ENCODE peak calls at places on chromosomes 5 and 9, in seven cellular contexts. N is GM23338, P is coronary artery, Q is HCT116, S is PC-9, W is tibial nerve, T is heart left ventricle. O is an unnamed sample.

GRCh38 chr5:6772886-6773285 is 59.7 kb downstream of the TENT4A start:
- DNase-seq in N (no peak), P (no peak), Q (no peak), S (no peak), W (no peak), T (no peak), O (peak)

GRCh38 chr5:56278267-56278826 is 45.2 kb upstream of the ANKRD55 start:
- DNase-seq in N (peak), P (no peak), Q (no peak), S (peak), W (no peak), T (no peak), O (no peak)

GRCh38 chr9:107847977-107848376 is 358.4 kb upstream of the KLF4 start:
- DNase-seq in N (no peak), P (no peak), Q (no peak), S (no peak), W (peak), T (no peak), O (no peak)

GRCh38 chr5:73532195-73532594 is 33.2 kb downstream of the ANKRA2 start:
- DNase-seq in N (no peak), P (no peak), Q (no peak), S (no peak), W (no peak), T (no peak), O (no peak)

GRCh38 chr5:155343468-155343867 is 329.9 kb downstream of the KIF4B start:
- DNase-seq in N (no peak), P (no peak), Q (no peak), S (no peak), W (no peak), T (no peak), O (no peak)

GRCh38 chr9:71692337-71692736 is 76.0 kb downstream of the CEMIP2 start:
- DNase-seq in N (no peak), P (no peak), Q (no peak), S (no peak), W (peak), T (peak), O (no peak)

GRCh38 chr9:14618851-14619250 is 74.4 kb downstream of the ZDHHC21 start:
- DNase-seq in N (no peak), P (no peak), Q (no peak), S (no peak), W (no peak), T (no peak), O (no peak)

GRCh38 chr5:10746711-10747110 is 14.3 kb downstream of the DAP start:
- DNase-seq in N (no peak), P (no peak), Q (no peak), S (no peak), W (no peak), T (no peak), O (no peak)

GRCh38 chr9:120970249-120970648 is 43.7 kb upstream of the TRAF1 start:
- DNase-seq in N (no peak), P (no peak), Q (no peak), S (no peak), W (no peak), T (no peak), O (no peak)

GRCh38 chr5:114237766-114238165 is 124.1 kb upstream of the KCNN2 start:
- DNase-seq in N (no peak), P (no peak), Q (peak), S (peak), W (no peak), T (no peak), O (no peak)

GRCh38 chr9:35367451-35367850 is 122.5 kb upstream of the RUSC2 start:
- DNase-seq in N (no peak), P (no peak), Q (no peak), S (no peak), W (no peak), T (no peak), O (no peak)

GRCh38 chr9:36426945-36427344 is 26.9 kb upstream of the RNF38 start:
- DNase-seq in N (no peak), P (no peak), Q (no peak), S (no peak), W (no peak), T (no peak), O (no peak)

GRCh38 chr9:137045294-137046093 is 483 bp downstream of the NPDC1 start:
- DNase-seq in N (peak), P (no peak), Q (no peak), S (no peak), W (no peak), T (peak), O (no peak)

GRCh38 chr5:159975462-159976019 is 33.4 kb upstream of the TTC1 start:
- DNase-seq in N (peak), P (no peak), Q (peak), S (peak), W (no peak), T (peak), O (no peak)

GRCh38 chr5:124996023-124996763 is 249.8 kb upstream of the ZNF608 start:
- DNase-seq in N (peak), P (no peak), Q (no peak), S (no peak), W (no peak), T (no peak), O (no peak)

GRCh38 chr5:126354012-126354856 is 69.0 kb upstream of the GRAMD2B start:
- DNase-seq in N (peak), P (no peak), Q (peak), S (peak), W (peak), T (no peak), O (no peak)

GRCh38 chr9:35954942-35955546 is 2.9 kb downstream of the OR2S2 start:
- DNase-seq in N (peak), P (no peak), Q (peak), S (peak), W (peak), T (no peak), O (no peak)

GRCh38 chr5:159244163-159244562 is 18.9 kb upstream of the UBLCP1 start:
- DNase-seq in N (no peak), P (no peak), Q (no peak), S (no peak), W (no peak), T (no peak), O (no peak)

GRCh38 chr5:72126796-72127195 is 19.5 kb downstream of the MAP1B start:
- DNase-seq in N (no peak), P (no peak), Q (no peak), S (no peak), W (no peak), T (no peak), O (no peak)

GRCh38 chr5:42583322-42583721 is 160.1 kb downstream of the GHR start:
- DNase-seq in N (peak), P (no peak), Q (peak), S (peak), W (peak), T (peak), O (no peak)

GRCh38 chr9:5791870-5792269 is 41.0 kb downstream of the ERMP1 start:
- DNase-seq in N (no peak), P (no peak), Q (no peak), S (no peak), W (no peak), T (no peak), O (no peak)

GRCh38 chr5:112142769-112143270 is 276.3 kb downstream of the EPB41L4A start:
- DNase-seq in N (no peak), P (no peak), Q (no peak), S (no peak), W (no peak), T (peak), O (no peak)

GRCh38 chr5:141960018-141960417 is 2.0 kb upstream of the PCDH12 start:
- DNase-seq in N (peak), P (no peak), Q (no peak), S (no peak), W (no peak), T (peak), O (no peak)

GRCh38 chr5:106827061-106827460 is 843.7 kb downstream of the EFNA5 start:
- DNase-seq in N (no peak), P (no peak), Q (no peak), S (no peak), W (no peak), T (no peak), O (no peak)

GRCh38 chr5:65395526-65396155 is 86.1 kb downstream of the ADAMTS6 start:
- DNase-seq in N (no peak), P (no peak), Q (no peak), S (no peak), W (no peak), T (no peak), O (no peak)

GRCh38 chr9:100303812-100304211 is 48.9 kb downstream of the TEX10 start:
- DNase-seq in N (no peak), P (no peak), Q (no peak), S (no peak), W (no peak), T (no peak), O (no peak)

GRCh38 chr5:141560725-141561483 is 57.9 kb downstream of the DIAPH1 start:
- DNase-seq in N (peak), P (peak), Q (peak), S (peak), W (peak), T (peak), O (peak)

GRCh38 chr9:68416891-68417570 is 60.6 kb downstream of the PGM5 start:
- DNase-seq in N (peak), P (no peak), Q (peak), S (no peak), W (no peak), T (no peak), O (no peak)

GRCh38 chr5:1558945-1559344 is 35.2 kb upstream of the LPCAT1 start:
- DNase-seq in N (no peak), P (no peak), Q (no peak), S (no peak), W (no peak), T (no peak), O (no peak)

GRCh38 chr5:41176952-41177351 is 36.4 kb downstream of the C6 start:
- DNase-seq in N (no peak), P (no peak), Q (no peak), S (no peak), W (no peak), T (no peak), O (no peak)

GRCh38 chr9:136409557-136410455 is 608 bp downstream of the ENTR1 start:
- DNase-seq in N (peak), P (no peak), Q (no peak), S (peak), W (no peak), T (peak), O (no peak)

GRCh38 chr5:32613050-32613672 is 27.8 kb downstream of the SUB1 start:
- DNase-seq in N (peak), P (peak), Q (peak), S (peak), W (peak), T (peak), O (peak)

GRCh38 chr5:92841604-92842155 is 739.3 kb downstream of the NR2F1-AS1 start:
- DNase-seq in N (no peak), P (no peak), Q (no peak), S (no peak), W (no peak), T (no peak), O (no peak)

GRCh38 chr9:90025816-90026215 is 421.0 kb downstream of the GADD45G start:
- DNase-seq in N (no peak), P (no peak), Q (no peak), S (peak), W (no peak), T (no peak), O (no peak)

GRCh38 chr5:3155029-3155428 is 403.6 kb upstream of the IRX2 start:
- DNase-seq in N (no peak), P (no peak), Q (no peak), S (no peak), W (no peak), T (no peak), O (no peak)

GRCh38 chr9:20271107-20271506 is 351.2 kb downstream of the MLLT3 start:
- DNase-seq in N (no peak), P (no peak), Q (no peak), S (no peak), W (no peak), T (no peak), O (no peak)

GRCh38 chr9:133693116-133693515 is 45.0 kb downstream of the SARDH start:
- DNase-seq in N (no peak), P (no peak), Q (no peak), S (no peak), W (no peak), T (peak), O (no peak)

GRCh38 chr9:133699546-133699945 is 38.6 kb downstream of the SARDH start:
- DNase-seq in N (no peak), P (no peak), Q (no peak), S (no peak), W (no peak), T (no peak), O (no peak)

GRCh38 chr9:133693703-133694529 is 44.2 kb downstream of the SARDH start:
- DNase-seq in N (no peak), P (no peak), Q (no peak), S (no peak), W (no peak), T (peak), O (no peak)

GRCh38 chr9:133694686-133695085 is 43.5 kb downstream of the SARDH start:
- DNase-seq in N (no peak), P (no peak), Q (no peak), S (no peak), W (no peak), T (no peak), O (no peak)

DNA sequence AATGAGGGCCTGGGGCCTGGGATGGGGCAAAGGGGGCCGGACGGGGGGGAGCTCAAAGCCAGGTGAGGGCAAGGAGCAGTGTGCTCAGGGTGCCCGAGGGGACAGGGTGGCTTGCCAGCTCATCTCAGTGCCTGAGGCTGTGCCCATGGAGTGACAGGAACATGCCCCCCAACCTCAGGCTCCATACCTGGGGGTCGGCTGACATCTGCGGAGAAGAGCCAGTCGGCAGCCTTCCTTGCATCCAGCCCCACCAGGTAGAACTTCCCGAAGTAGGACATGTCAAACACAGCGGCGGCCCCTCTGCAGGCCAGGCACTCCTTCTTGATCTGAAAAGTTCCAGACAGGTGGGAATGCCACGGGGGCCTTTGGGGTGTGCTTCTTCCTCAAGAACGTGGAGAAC is 42.1 kb downstream of the SARDH start:
- DNase-seq in N (no peak), P (no peak), Q (no peak), S (no peak), W (no peak), T (peak), O (no peak)
- H3K27ac ChIP-seq in N (no peak), P (no peak), Q (no peak), S (no peak), W (no peak), T (no peak), O (no peak)

GRCh38 chr9:131960805-131961495 is 118.7 kb downstream of the MED27 start:
- DNase-seq in N (no peak), P (no peak), Q (no peak), S (no peak), W (no peak), T (no peak), O (peak)
- H3K27ac ChIP-seq in N (no peak), P (no peak), Q (no peak), S (no peak), W (peak), T (no peak), O (peak)

GRCh38 chr5:96489518-96489917 is 56.5 kb upstream of the PCSK1 start:
- DNase-seq in N (no peak), P (no peak), Q (no peak), S (no peak), W (no peak), T (no peak), O (no peak)

GRCh38 chr5:96493189-96493790 is 60.2 kb upstream of the PCSK1 start:
- DNase-seq in N (no peak), P (no peak), Q (no peak), S (no peak), W (no peak), T (no peak), O (no peak)

GRCh38 chr5:96487859-96488258 is 54.8 kb upstream of the PCSK1 start:
- DNase-seq in N (no peak), P (no peak), Q (no peak), S (no peak), W (no peak), T (no peak), O (no peak)

GRCh38 chr5:96492654-96493053 is 59.6 kb upstream of the PCSK1 start:
- DNase-seq in N (no peak), P (no peak), Q (no peak), S (no peak), W (no peak), T (no peak), O (no peak)
- H3K27ac ChIP-seq in N (no peak), P (no peak), Q (no peak), S (no peak), W (no peak), T (no peak), O (no peak)

DNA sequence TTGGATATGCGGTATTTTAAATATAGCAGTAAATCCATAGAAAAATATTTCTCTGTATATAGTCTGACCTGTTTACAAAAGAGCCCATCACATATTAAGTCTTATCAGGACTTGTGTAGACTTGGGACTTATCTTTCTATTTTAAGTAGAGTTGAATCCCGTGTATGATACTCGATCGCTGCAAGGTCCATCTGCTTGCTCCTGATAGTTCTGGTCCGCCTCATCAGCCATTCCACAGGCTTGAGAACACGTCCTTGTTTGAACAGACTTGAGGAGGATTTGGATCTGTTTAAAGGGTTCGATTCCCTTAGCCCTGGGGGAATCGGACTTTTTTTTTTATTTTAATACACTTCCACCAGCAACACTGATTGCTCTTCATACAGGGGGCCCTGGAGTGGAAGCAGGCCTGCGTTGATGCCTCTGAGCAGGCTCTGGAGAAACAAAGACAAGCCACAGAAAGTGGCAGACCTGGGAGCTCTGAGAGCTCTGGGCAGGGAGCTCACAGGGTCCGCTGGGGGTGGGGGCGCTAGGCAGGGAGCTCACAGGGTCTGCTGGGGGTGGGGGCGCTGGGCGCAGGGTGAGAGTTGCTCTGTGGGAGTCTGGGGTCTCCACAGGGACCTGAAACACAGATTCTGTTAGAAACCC is 112.2 kb downstream of the MVB12B start:
- DNase-seq in N (no peak), P (peak), Q (no peak), S (no peak), W (no peak), T (no peak), O (no peak)
- H3K27ac ChIP-seq in N (no peak), P (no peak), Q (no peak), S (no peak), W (peak), T (no peak), O (peak)

DNA sequence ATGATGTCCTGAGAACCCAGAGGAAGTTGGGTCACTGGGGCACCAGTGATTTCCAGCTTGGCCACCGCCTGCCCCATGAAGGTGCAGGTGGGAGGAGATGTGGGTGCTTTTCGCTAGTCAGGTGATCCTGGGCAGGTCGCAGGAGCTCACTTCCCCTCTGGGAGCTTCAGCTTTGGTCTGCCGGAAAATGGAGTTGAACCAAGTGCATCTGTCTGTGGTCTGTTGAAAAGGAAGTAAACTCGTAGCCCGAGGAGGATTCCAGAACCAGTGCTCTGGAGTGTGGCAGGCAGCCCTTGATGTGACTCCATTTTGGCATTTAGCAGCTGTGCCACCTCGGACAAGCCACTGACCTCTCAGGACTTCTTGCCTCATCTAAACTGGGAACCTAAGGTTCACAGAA is 81.8 kb upstream of the HRH2 start:
- DNase-seq in N (no peak), P (no peak), Q (no peak), S (no peak), W (no peak), T (no peak), O (no peak)
- H3K27ac ChIP-seq in N (no peak), P (no peak), Q (no peak), S (no peak), W (no peak), T (no peak), O (no peak)

GRCh38 chr5:110179291-110179690 is 489.6 kb downstream of the MAN2A1 start:
- DNase-seq in N (peak), P (no peak), Q (no peak), S (no peak), W (no peak), T (no peak), O (no peak)

GRCh38 chr5:110177729-110178128 is 488.0 kb downstream of the MAN2A1 start:
- DNase-seq in N (no peak), P (no peak), Q (no peak), S (no peak), W (no peak), T (no peak), O (no peak)
- H3K27ac ChIP-seq in N (no peak), P (no peak), Q (no peak), S (no peak), W (no peak), T (no peak), O (no peak)

GRCh38 chr9:93466416-93467061 is 13.2 kb upstream of the FAM120AOS start:
- DNase-seq in N (peak), P (no peak), Q (no peak), S (no peak), W (no peak), T (no peak), O (no peak)
- H3K27ac ChIP-seq in N (peak), P (no peak), Q (no peak), S (peak), W (no peak), T (no peak), O (no peak)

GRCh38 chr5:149210968-149211495 is 60.6 kb upstream of the AFAP1L1 start:
- DNase-seq in N (peak), P (no peak), Q (no peak), S (no peak), W (no peak), T (no peak), O (no peak)

GRCh38 chr5:149210229-149210628 is 61.4 kb upstream of the AFAP1L1 start:
- DNase-seq in N (no peak), P (no peak), Q (peak), S (peak), W (no peak), T (no peak), O (no peak)

GRCh38 chr5:149206524-149207141 is 65.0 kb upstream of the AFAP1L1 start:
- DNase-seq in N (no peak), P (no peak), Q (no peak), S (no peak), W (no peak), T (peak), O (no peak)

GRCh38 chr5:149205625-149206523 is 64.6 kb downstream of the ABLIM3 start:
- DNase-seq in N (no peak), P (peak), Q (no peak), S (peak), W (peak), T (peak), O (no peak)

GRCh38 chr5:149207821-149208220 is 63.8 kb upstream of the AFAP1L1 start:
- DNase-seq in N (no peak), P (no peak), Q (no peak), S (no peak), W (no peak), T (no peak), O (no peak)
- H3K27ac ChIP-seq in N (no peak), P (no peak), Q (no peak), S (no peak), W (no peak), T (no peak), O (no peak)

GRCh38 chr9:134420281-134420835 is 94.1 kb downstream of the RXRA start:
- DNase-seq in N (no peak), P (no peak), Q (no peak), S (no peak), W (no peak), T (no peak), O (no peak)
- H3K27ac ChIP-seq in N (no peak), P (no peak), Q (no peak), S (no peak), W (no peak), T (no peak), O (peak)

O was measured in caudate nucleus.